ENCODE peak calls at places on chromosomes 7 and 10, in six cellular contexts. S, B, K, W, V and E are unnamed samples.

GRCh38 chr7:41156268-41156667 is 546.6 kb downstream of the INHBA start:
- DNase-seq in W (peak), B (no peak), K (no peak), S (no peak), V (no peak), E (no peak)

GRCh38 chr7:77269360-77270075 is 69.9 kb upstream of the FGL2 start:
- DNase-seq in W (no peak), V (no peak), S (no peak), B (no peak), K (no peak), E (no peak)

GRCh38 chr10:104631946-104632345 is 9.1 kb upstream of the SORCS3 start:
- DNase-seq in S (no peak), V (no peak), W (no peak), K (no peak), B (no peak), E (no peak)

GRCh38 chr10:48400129-48400849 is 93.8 kb downstream of the MAPK8 start:
- DNase-seq in V (no peak), S (no peak), K (no peak), B (no peak), W (no peak), E (no peak)

GRCh38 chr10:44627591-44628354 is 242.9 kb upstream of the CXCL12 start:
- DNase-seq in K (no peak), V (no peak), B (no peak), W (no peak), S (no peak), E (no peak)

GRCh38 chr7:10121641-10122040 is 852.0 kb upstream of the PHF14 start:
- DNase-seq in W (no peak), B (no peak), V (no peak), K (no peak), S (no peak), E (no peak)

GRCh38 chr10:25556457-25556856 is 377.6 kb upstream of the MYO3A start:
- DNase-seq in S (no peak), K (no peak), V (peak), B (no peak), W (no peak), E (no peak)

GRCh38 chr10:56547163-56547562 is 186.1 kb upstream of the ZWINT start:
- DNase-seq in K (no peak), S (no peak), B (no peak), W (no peak), V (no peak), E (peak)

GRCh38 chr10:69180525-69181204 is 631 bp downstream of the SUPV3L1 start:
- DNase-seq in B (peak), S (peak), V (no peak), K (no peak), W (peak), E (peak)

GRCh38 chr7:39733881-39734571 is 110.7 kb downstream of the RALA start:
- DNase-seq in B (no peak), W (peak), K (peak), S (no peak), V (no peak), E (no peak)

GRCh38 chr7:116809636-116810266 is 52.6 kb upstream of the CAPZA2 start:
- DNase-seq in V (peak), S (no peak), W (peak), B (no peak), K (no peak), E (no peak)